ENCODE peak calls at places on chromosomes 3 and 15, in nine cellular contexts. F is NCI-H748 treated with DMSO at 0.1 percent for 48 hours, V is ascending aorta, S is activated gamma-delta T cell treated with Interleukin-2 at 50 U/mL for 16 hours, U is GM12891, G is A549, R is GM12865, H is LoVo, Z is non-pigmented ciliary epithelial cell. K is an unnamed sample.

GRCh38 chr15:50109086-50109987 is 9.7 kb downstream of the ATP8B4 start:
- DNase-seq in F (no peak), V (no peak), S (no peak), U (no peak), G (peak), R (peak), H (no peak), Z (no peak), K (no peak)

GRCh38 chr3:39388741-39389248 is 5.6 kb downstream of the SLC25A38 start:
- DNase-seq in F (no peak), V (no peak), S (no peak), U (peak), G (no peak), R (peak), H (no peak), Z (no peak), K (no peak)

GRCh38 chr3:65354880-65355279 is 667.1 kb upstream of the ADAMTS9 start:
- DNase-seq in F (no peak), V (no peak), S (no peak), U (no peak), G (no peak), R (no peak), H (no peak), Z (no peak), K (no peak)

GRCh38 chr3:63029326-63029725 is 154.1 kb upstream of the CADPS start:
- DNase-seq in F (no peak), V (no peak), S (no peak), U (no peak), G (no peak), R (no peak), H (no peak), Z (no peak), K (no peak)

GRCh38 chr15:58554758-58555157 is 123.0 kb downstream of the LIPC start:
- DNase-seq in F (no peak), V (no peak), S (no peak), U (no peak), G (no peak), R (no peak), H (no peak), Z (no peak), K (no peak)

GRCh38 chr3:61765109-61765876 is 203.9 kb downstream of the PTPRG start:
- DNase-seq in F (no peak), V (no peak), S (no peak), U (no peak), G (no peak), R (no peak), H (no peak), Z (no peak), K (no peak)

GRCh38 chr3:154507727-154508126 is 77.7 kb upstream of the GPR149 start:
- DNase-seq in F (no peak), V (no peak), S (no peak), U (no peak), G (no peak), R (no peak), H (no peak), Z (no peak), K (no peak)

GRCh38 chr3:123448503-123449091 is at the start of gene ADCY5:
- DNase-seq in F (no peak), V (no peak), S (no peak), U (peak), G (peak), R (no peak), H (no peak), Z (no peak), K (no peak)